ENCODE peak calls at places on chromosomes 2 and 18, in ten cellular contexts. J, F, Z, D, M, R, E, S, O and W are unnamed samples.

GRCh38 chr2:19700861-19701585 is 200.8 kb downstream of the TTC32 start:
- DNase-seq in J (no peak), O (no peak), E (no peak), D (no peak), F (no peak), M (no peak), S (no peak), R (no peak), Z (no peak), W (no peak)

GRCh38 chr18:3892141-3892540 is 442.2 kb downstream of the TGIF1 start:
- DNase-seq in S (no peak), D (no peak), J (no peak), R (no peak), Z (no peak), E (no peak), F (no peak), M (no peak), O (no peak), W (no peak)

GRCh38 chr18:44693030-44693784 is 12.5 kb downstream of the SETBP1 start:
- DNase-seq in F (no peak), D (no peak), J (no peak), M (no peak), R (no peak), Z (no peak), O (no peak), S (no peak), E (no peak), W (no peak)

GRCh38 chr18:30440351-30440750 is 602.2 kb downstream of the DSC3 start:
- DNase-seq in O (no peak), F (no peak), Z (no peak), S (no peak), D (no peak), M (no peak), R (no peak), E (no peak), J (no peak), W (no peak)

GRCh38 chr2:16271231-16271896 is 331.0 kb downstream of the MYCN start:
- DNase-seq in F (no peak), R (no peak), S (no peak), J (no peak), E (no peak), M (no peak), Z (no peak), D (no peak), O (no peak), W (no peak)

GRCh38 chr18:46596119-46596518 is 60.9 kb downstream of the LOXHD1 start:
- DNase-seq in Z (no peak), E (no peak), R (no peak), S (no peak), D (no peak), J (no peak), F (no peak), O (no peak), M (no peak), W (no peak)

GRCh38 chr18:35714539-35714938 is 133.0 kb downstream of the GALNT1 start:
- DNase-seq in J (no peak), M (no peak), F (no peak), Z (no peak), S (no peak), D (no peak), R (no peak), O (no peak), E (no peak), W (no peak)

GRCh38 chr2:8153258-8153718 is 528.6 kb upstream of the ID2 start:
- DNase-seq in S (no peak), F (no peak), Z (no peak), O (no peak), E (no peak), D (no peak), R (no peak), J (no peak), M (no peak), W (no peak)

GRCh38 chr2:182248362-182248761 is 178.5 kb downstream of the PDE1A start:
- DNase-seq in Z (no peak), D (no peak), E (no peak), F (no peak), M (no peak), S (no peak), J (no peak), O (no peak), R (no peak), W (no peak)

GRCh38 chr18:62621546-62621945 is 93.8 kb upstream of the PHLPP1 start:
- DNase-seq in D (no peak), Z (no peak), J (no peak), R (no peak), O (no peak), S (no peak), M (peak; percentile 44), E (no peak), F (peak; percentile 63), W (no peak)

GRCh38 chr18:62614499-62614898 is 91.7 kb downstream of the ZCCHC2 start:
- DNase-seq in E (no peak), Z (no peak), M (no peak), R (no peak), O (no peak), J (no peak), S (no peak), D (no peak), F (no peak), W (no peak)

GRCh38 chr18:62616331-62616805 is 93.5 kb downstream of the ZCCHC2 start:
- DNase-seq in J (no peak), Z (no peak), M (no peak), S (no peak), R (no peak), D (no peak), E (no peak), F (no peak), O (no peak), W (no peak)

GRCh38 chr18:62617793-62618591 is 95.2 kb downstream of the ZCCHC2 start:
- DNase-seq in D (no peak), E (no peak), R (no peak), S (no peak), Z (no peak), O (no peak), F (no peak), J (no peak), M (no peak), W (no peak)

GRCh38 chr18:62618735-62619134 is 95.9 kb downstream of the ZCCHC2 start:
- DNase-seq in D (no peak), O (no peak), J (no peak), S (no peak), R (no peak), Z (no peak), M (no peak), E (no peak), F (no peak), W (no peak)
- H3K27me3 ChIP-seq in D (peaks cover 3% of the 10 kb centered on the region), O (no peaks in the 10 kb centered on the region), J (no peaks in the 10 kb centered on the region), S (no peaks in the 10 kb centered on the region), R (peaks cover 17% of the 10 kb centered on the region), Z (no peaks in the 10 kb centered on the region), M (no peaks in the 10 kb centered on the region), E (peaks cover 3% of the 10 kb centered on the region), F (peaks cover 5% of the 10 kb centered on the region), W (no peaks in the 10 kb centered on the region)

GRCh38 chr2:127637236-127637630 is 8.7 kb upstream of the GPR17 start:
- DNase-seq in J (no peak), M (no peak), Z (no peak), O (no peak), S (no peak), E (no peak), R (no peak), D (no peak), F (no peak), W (no peak)
- H3K27ac ChIP-seq in J (peak overlapping the region; percentile 72), M (no peak overlapping the region), Z (no peak overlapping the region), O (no peak overlapping the region), S (peak overlapping the region; percentile 73), E (peak overlapping the region; percentile 73), R (peak overlapping the region; percentile 77), D (peak overlapping the region; percentile 32), F (peak overlapping the region; percentile 94), W (no peak overlapping the region)

GRCh38 chr2:240662681-240663080 is 20.0 kb downstream of the AQP12B start:
- DNase-seq in M (no peak), E (no peak), Z (no peak), J (peak; percentile 12), O (no peak), D (no peak), R (no peak), F (no peak), S (no peak), W (no peak)

GRCh38 chr2:240664622-240665021 is 18.1 kb downstream of the AQP12B start:
- DNase-seq in S (no peak), D (no peak), J (no peak), R (no peak), E (no peak), O (no peak), Z (no peak), F (no peak), M (no peak), W (no peak)

DNA sequence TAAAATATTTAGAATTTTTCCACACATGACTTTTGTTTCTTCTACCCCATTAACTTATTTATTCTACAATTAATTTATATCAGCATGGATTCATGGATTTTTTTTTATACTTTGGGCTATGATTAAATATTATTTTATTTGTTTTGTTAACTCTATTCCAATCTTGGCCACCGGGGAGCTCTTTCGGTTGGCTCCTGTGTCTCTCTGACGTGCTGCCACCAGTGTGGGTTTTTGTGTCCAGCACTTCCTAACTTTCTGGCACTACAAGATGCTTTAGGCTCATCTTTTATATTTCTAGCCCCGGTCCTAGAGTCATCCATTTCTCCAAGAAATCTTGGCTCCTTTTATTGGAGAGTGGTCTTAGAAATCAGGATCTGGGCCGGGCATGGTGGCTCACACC is 18.9 kb downstream of the AQP12B start:
- DNase-seq in Z (no peak), E (no peak), D (no peak), S (no peak), M (no peak), F (no peak), O (no peak), R (no peak), J (no peak), W (no peak)
- H3K27me3 ChIP-seq in Z (no peaks in the 10 kb centered on the region), E (peaks cover 5% of the 10 kb centered on the region), D (peaks cover 2% of the 10 kb centered on the region), S (no peaks in the 10 kb centered on the region), M (no peaks in the 10 kb centered on the region), F (peaks cover 91% of the 10 kb centered on the region), O (peaks cover 4% of the 10 kb centered on the region), R (no peaks in the 10 kb centered on the region), J (peaks cover 11% of the 10 kb centered on the region), W (no peaks in the 10 kb centered on the region)

GRCh38 chr2:71961289-71962027 is 186.2 kb downstream of the CYP26B1 start:
- DNase-seq in Z (no peak), E (no peak), F (no peak), J (no peak), D (no peak), S (no peak), O (no peak), R (no peak), M (no peak), W (no peak)

GRCh38 chr2:71959494-71959893 is 188.2 kb downstream of the CYP26B1 start:
- DNase-seq in O (no peak), D (no peak), S (no peak), M (no peak), J (no peak), F (no peak), E (no peak), R (no peak), Z (no peak), W (no peak)

GRCh38 chr2:71963295-71963694 is 184.4 kb downstream of the CYP26B1 start:
- DNase-seq in F (no peak), O (no peak), R (no peak), M (no peak), S (no peak), D (no peak), E (peak; percentile 8), Z (no peak), J (no peak), W (no peak)

GRCh38 chr2:71965530-71965929 is 182.1 kb downstream of the CYP26B1 start:
- DNase-seq in O (no peak), S (no peak), Z (no peak), M (no peak), J (no peak), E (no peak), R (no peak), D (no peak), F (no peak), W (no peak)

GRCh38 chr2:71962350-71962749 is 185.3 kb downstream of the CYP26B1 start:
- DNase-seq in R (no peak), M (no peak), Z (no peak), E (no peak), D (no peak), F (no peak), J (no peak), S (no peak), O (no peak), W (no peak)
- H3K27ac ChIP-seq in R (no peak overlapping the region), M (no peak overlapping the region), Z (no peak overlapping the region), E (no peak overlapping the region), D (no peak overlapping the region), F (no peak overlapping the region), J (no peak overlapping the region), S (no peak overlapping the region), O (no peak overlapping the region), W (no peak overlapping the region)